ENCODE peak calls at places on chromosomes 3 and 15, in eight cellular contexts. M, I, T, G, K, L, Z and O are unnamed samples.

GRCh38 chr3:110243081-110243480 is 828.5 kb upstream of the NECTIN3 start:
- DNase-seq in M (no peak), T (no peak), L (no peak), G (no peak), K (no peak), I (no peak), Z (no peak), O (no peak)

GRCh38 chr3:14543446-14543845 is 3.3 kb upstream of the GRIP2 start:
- DNase-seq in M (no peak), T (no peak), K (no peak), Z (no peak), L (no peak), G (no peak), I (peak; percentile 53), O (no peak)

GRCh38 chr3:101070260-101071121 is 77.3 kb upstream of the ABI3BP start:
- DNase-seq in M (peak; percentile 91), G (peak; percentile 46), L (peak; percentile 56), I (peak; percentile 65), K (peak; percentile 83), Z (peak; percentile 71), T (peak; percentile 44), O (no peak)

GRCh38 chr3:104133630-104134029 is 1233.1 kb upstream of the ALCAM start:
- DNase-seq in L (no peak), M (peak; percentile 82), T (no peak), Z (peak; percentile 19), I (no peak), G (no peak), K (no peak), O (no peak)

GRCh38 chr3:122021811-122022401 is at the start of gene ILDR1:
- DNase-seq in L (no peak), K (peak; percentile 53), I (peak; percentile 84), T (no peak), M (peak; percentile 74), Z (peak; percentile 48), G (no peak), O (no peak)

GRCh38 chr3:156643729-156644389 is 30.5 kb upstream of the TIPARP start:
- DNase-seq in L (no peak), I (no peak), T (no peak), Z (no peak), G (peak; percentile 3), M (peak; percentile 15), K (no peak), O (no peak)

GRCh38 chr15:28023422-28023821 is 75.7 kb downstream of the OCA2 start:
- DNase-seq in L (no peak), G (no peak), Z (no peak), T (no peak), I (no peak), M (no peak), K (no peak), O (no peak)

GRCh38 chr3:187261541-187261969 is 30.0 kb downstream of the MASP1 start:
- DNase-seq in L (no peak), I (no peak), K (no peak), Z (no peak), M (no peak), G (no peak), T (no peak), O (no peak)

GRCh38 chr15:69094124-69095030 is 66.1 kb upstream of the GLCE start:
- DNase-seq in Z (no peak), K (no peak), T (no peak), G (no peak), M (no peak), L (no peak), I (no peak), O (no peak)

GRCh38 chr3:45020534-45020933 is 5.6 kb upstream of the CLEC3B start:
- DNase-seq in K (no peak), T (no peak), M (no peak), L (no peak), G (no peak), Z (no peak), I (no peak), O (no peak)

GRCh38 chr15:87877114-87877810 is 379.3 kb downstream of the NTRK3 start:
- DNase-seq in G (no peak), M (no peak), L (no peak), T (peak; percentile 33), I (no peak), Z (no peak), K (no peak), O (no peak)

GRCh38 chr3:130323503-130323902 is 22.0 kb upstream of the COL6A5 start:
- DNase-seq in T (no peak), K (no peak), G (no peak), L (no peak), M (no peak), I (no peak), Z (no peak), O (no peak)

GRCh38 chr15:86002444-86002843 is 77.2 kb upstream of the AGBL1 start:
- DNase-seq in M (no peak), T (no peak), I (no peak), L (no peak), Z (no peak), G (no peak), K (no peak), O (no peak)

GRCh38 chr15:77042245-77042644 is 28.7 kb downstream of the TSPAN3 start:
- DNase-seq in T (no peak), I (no peak), M (no peak), G (no peak), Z (no peak), L (no peak), K (no peak), O (no peak)

DNA sequence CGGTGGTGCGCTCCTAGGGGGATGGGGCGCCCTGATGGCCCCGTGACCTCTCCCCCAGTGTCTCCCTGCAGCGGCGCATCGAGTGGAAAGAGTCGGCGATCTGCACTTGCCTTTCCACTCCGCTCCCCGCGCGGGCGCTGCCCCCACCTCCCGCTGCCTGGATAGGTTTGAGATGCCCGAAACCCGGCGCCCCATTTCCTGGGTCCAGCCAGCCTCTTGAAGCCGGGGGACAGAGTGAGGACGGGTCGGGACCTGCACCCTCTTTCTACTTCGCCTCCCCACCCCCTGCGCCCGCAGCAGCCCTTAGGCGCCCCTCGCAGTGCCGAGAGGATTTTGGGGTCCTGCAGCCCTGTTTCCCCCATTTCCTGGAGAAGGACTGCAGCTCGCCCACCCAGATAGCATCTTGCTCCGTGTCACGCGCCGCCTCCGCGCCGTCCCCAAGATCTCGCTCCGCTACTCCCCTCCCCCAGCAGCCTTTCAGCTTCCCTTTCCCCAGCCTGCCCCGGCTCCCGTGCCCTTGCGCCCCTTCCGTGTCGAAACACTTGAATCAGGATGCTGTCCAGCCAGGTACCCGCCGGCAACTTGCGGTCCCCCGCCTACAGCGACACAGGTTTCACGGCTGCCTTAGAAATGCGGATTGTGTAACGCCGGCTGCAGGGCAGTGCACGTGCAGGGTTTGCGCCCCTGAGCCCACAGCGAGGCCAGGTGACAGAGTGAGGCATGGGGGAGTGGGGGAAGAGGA is 519 bp downstream of the ABHD6 start:
- DNase-seq in M (peak; percentile 56), T (peak; percentile 58), K (peak; percentile 62), I (peak; percentile 87), L (peak; percentile 65), Z (peak; percentile 58), G (peak; percentile 18), O (peak; percentile 78)
- H3K27ac ChIP-seq in M (no peak overlapping the region), T (peak overlapping the region; percentile 85), K (peak overlapping the region; percentile 93), I (peak overlapping the region; percentile 74), L (peak overlapping the region; percentile 74), Z (no peak overlapping the region), G (no peak overlapping the region), O (peak overlapping the region; percentile 66)

DNA sequence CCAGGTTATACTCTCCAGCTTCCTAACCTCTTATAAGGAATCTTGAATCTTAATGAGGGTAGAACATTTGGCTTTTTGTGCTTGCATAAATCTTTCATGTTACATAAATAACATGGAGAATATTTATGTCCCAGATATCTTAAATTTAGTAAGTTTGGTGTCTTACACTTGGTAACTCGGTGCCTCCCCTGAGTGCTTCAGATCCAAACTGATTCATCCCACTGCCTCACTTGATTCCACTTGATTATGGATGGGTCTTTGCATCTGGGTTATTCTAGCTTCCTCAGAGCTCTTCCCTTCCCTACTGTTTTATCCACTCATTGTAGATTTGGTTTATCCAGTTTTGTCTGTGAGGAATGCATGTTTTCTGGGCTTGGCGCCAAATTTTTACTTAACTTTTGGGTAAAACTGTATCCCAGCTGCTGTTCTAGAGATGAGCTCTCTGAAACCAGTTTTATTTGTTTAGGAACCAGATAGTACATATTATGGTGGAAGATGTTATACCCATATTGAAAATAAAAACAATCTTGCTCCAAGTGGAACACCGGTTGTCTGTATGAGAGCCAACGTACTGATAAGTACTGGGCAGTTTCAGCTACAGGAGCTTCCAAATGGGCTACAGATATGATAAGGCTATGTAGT is 20.9 kb downstream of the RAD54L2 start:
- DNase-seq in L (no peak), Z (no peak), M (no peak), T (no peak), I (no peak), G (no peak), K (no peak), O (no peak)
- H3K27ac ChIP-seq in L (no peak overlapping the region), Z (no peak overlapping the region), M (no peak overlapping the region), T (peak overlapping the region; percentile 27), I (no peak overlapping the region), G (no peak overlapping the region), K (no peak overlapping the region), O (no peak overlapping the region)

GRCh38 chr15:63046927-63047760 is 4.6 kb downstream of the TPM1 start:
- DNase-seq in K (no peak), G (peak; percentile 40), T (no peak), M (peak; percentile 69), I (no peak), L (no peak), Z (peak; percentile 50), O (no peak)
- H3K27ac ChIP-seq in K (peak overlapping the region; percentile 92), G (peak overlapping the region; percentile 68), T (peak overlapping the region; percentile 99), M (peak overlapping the region; percentile 78), I (peak overlapping the region; percentile 86), L (peak overlapping the region; percentile 94), Z (peak overlapping the region; percentile 99), O (peak overlapping the region; percentile 97)

GRCh38 chr3:73784647-73785420 is 160.1 kb upstream of the PDZRN3 start:
- DNase-seq in Z (no peak), T (no peak), I (no peak), G (no peak), K (no peak), M (no peak), L (no peak), O (no peak)

GRCh38 chr3:73783811-73784210 is 159.1 kb upstream of the PDZRN3 start:
- DNase-seq in M (no peak), K (no peak), Z (no peak), I (no peak), G (no peak), L (no peak), T (no peak), O (no peak)

GRCh38 chr3:73786346-73786807 is 161.6 kb upstream of the PDZRN3 start:
- DNase-seq in M (no peak), K (no peak), L (peak; percentile 55), G (peak; percentile 22), I (no peak), T (no peak), Z (no peak), O (peak; percentile 93)

DNA sequence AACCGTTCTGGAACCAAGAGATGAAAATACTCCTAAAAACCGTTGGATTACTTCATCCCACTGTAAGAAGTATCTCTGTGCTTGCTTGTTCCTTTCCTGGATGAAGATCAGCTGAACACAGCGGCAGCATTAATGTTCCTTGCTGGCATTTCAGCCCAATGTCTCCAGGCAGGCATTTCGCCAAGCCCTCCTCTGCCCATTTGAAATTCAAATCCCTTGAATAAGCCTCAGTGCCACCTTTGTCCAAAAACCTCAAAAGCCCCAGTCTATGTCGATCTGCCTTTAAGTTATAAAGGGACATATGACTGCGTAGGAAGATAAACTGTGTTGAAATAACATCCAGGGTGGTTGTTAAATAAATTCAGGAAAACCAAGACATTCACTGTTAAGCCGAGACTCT is 156.8 kb upstream of the PDZRN3 start:
- DNase-seq in Z (no peak), L (no peak), K (no peak), I (no peak), M (no peak), G (no peak), T (no peak), O (no peak)
- H3K27ac ChIP-seq in Z (no peak overlapping the region), L (peak overlapping the region; percentile 42), K (no peak overlapping the region), I (no peak overlapping the region), M (no peak overlapping the region), G (no peak overlapping the region), T (no peak overlapping the region), O (peak overlapping the region; percentile 50)